ENCODE peak calls at places on chromosomes 13 and 19, in nine cellular contexts. N, P, D, V, I, Y, W, L and H are unnamed samples.

GRCh38 chr13:43036386-43037220 is 13.2 kb downstream of the DNAJC15 start:
- DNase-seq in P (no peak), D (no peak), V (no peak), Y (peak; percentile 83), L (peak; percentile 74), I (no peak), N (no peak), W (no peak), H (no peak)

GRCh38 chr13:113373811-113374485 is 10.0 kb upstream of the GRTP1 start:
- DNase-seq in L (no peak), W (no peak), Y (no peak), D (no peak), P (no peak), I (no peak), N (no peak), V (no peak), H (no peak)

GRCh38 chr13:59247166-59247565 is 916.6 kb downstream of the DIAPH3 start:
- DNase-seq in Y (no peak), V (peak; percentile 88), W (no peak), L (peak; percentile 71), I (no peak), N (no peak), D (no peak), P (no peak), H (no peak)

GRCh38 chr19:41597600-41598041 is 21.7 kb downstream of the CEACAM21 start:
- DNase-seq in V (peak; percentile 70), Y (peak; percentile 76), N (peak; percentile 55), W (no peak), L (peak; percentile 58), I (peak; percentile 81), D (peak; percentile 25), P (no peak), H (peak; percentile 85)

GRCh38 chr13:33547035-33547434 is 261.5 kb upstream of the STARD13 start:
- DNase-seq in P (no peak), W (no peak), V (no peak), Y (peak; percentile 16), I (no peak), L (no peak), N (no peak), D (no peak), H (no peak)

GRCh38 chr13:66803013-66803739 is 427.0 kb downstream of the PCDH9 start:
- DNase-seq in N (no peak), L (no peak), Y (no peak), W (no peak), P (no peak), V (peak; percentile 17), I (no peak), D (no peak), H (no peak)

GRCh38 chr19:4051175-4052101 is 15.3 kb downstream of the ZBTB7A start:
- DNase-seq in N (no peak), L (no peak), P (no peak), D (no peak), Y (no peak), I (no peak), V (peak; percentile 5), W (peak; percentile 72), H (no peak)

GRCh38 chr13:92843549-92843948 is 383.1 kb upstream of the GPC6 start:
- DNase-seq in L (no peak), W (no peak), Y (peak; percentile 73), V (no peak), N (peak; percentile 15), P (no peak), I (no peak), D (no peak), H (peak; percentile 26)

GRCh38 chr19:41218615-41219507 is at the start of gene AXL:
- DNase-seq in L (peak; percentile 82), D (peak; percentile 98), W (peak; percentile 61), N (peak; percentile 59), P (peak; percentile 75), V (no peak), Y (peak; percentile 90), I (peak; percentile 84), H (no peak)

GRCh38 chr19:5881543-5882299 is 11.4 kb upstream of the FUT5 start:
- DNase-seq in W (no peak), P (no peak), N (no peak), L (no peak), D (no peak), Y (no peak), V (no peak), I (no peak), H (no peak)

GRCh38 chr19:39402417-39403297 is 4.0 kb upstream of the ZFP36 start:
- DNase-seq in P (peak; percentile 91), D (no peak), Y (peak; percentile 98), V (peak; percentile 72), W (peak; percentile 93), N (peak; percentile 73), L (peak; percentile 97), I (peak; percentile 94), H (peak; percentile 96)

GRCh38 chr19:7200739-7201138 is 93.5 kb downstream of the INSR start:
- DNase-seq in I (no peak), D (no peak), W (no peak), Y (no peak), L (no peak), N (no peak), V (no peak), P (no peak), H (peak; percentile 42)

GRCh38 chr13:78430166-78430791 is 173.1 kb downstream of the POU4F1 start:
- DNase-seq in P (no peak), L (no peak), N (no peak), D (no peak), I (no peak), V (no peak), W (no peak), Y (no peak), H (no peak)

GRCh38 chr13:25247345-25247744 is 39.9 kb downstream of the MTMR6 start:
- DNase-seq in V (no peak), I (no peak), D (no peak), L (no peak), P (no peak), N (no peak), Y (no peak), W (no peak), H (no peak)

GRCh38 chr13:87893982-87894527 is 222.9 kb downstream of the SLITRK5 start:
- DNase-seq in V (no peak), N (no peak), I (no peak), D (no peak), Y (no peak), L (no peak), P (no peak), W (no peak), H (no peak)

GRCh38 chr19:4910594-4911273 is 1.4 kb downstream of the UHRF1 start:
- DNase-seq in N (no peak), L (peak; percentile 19), I (peak; percentile 21), W (no peak), P (no peak), Y (peak; percentile 64), V (no peak), D (no peak), H (peak; percentile 65)

DNA sequence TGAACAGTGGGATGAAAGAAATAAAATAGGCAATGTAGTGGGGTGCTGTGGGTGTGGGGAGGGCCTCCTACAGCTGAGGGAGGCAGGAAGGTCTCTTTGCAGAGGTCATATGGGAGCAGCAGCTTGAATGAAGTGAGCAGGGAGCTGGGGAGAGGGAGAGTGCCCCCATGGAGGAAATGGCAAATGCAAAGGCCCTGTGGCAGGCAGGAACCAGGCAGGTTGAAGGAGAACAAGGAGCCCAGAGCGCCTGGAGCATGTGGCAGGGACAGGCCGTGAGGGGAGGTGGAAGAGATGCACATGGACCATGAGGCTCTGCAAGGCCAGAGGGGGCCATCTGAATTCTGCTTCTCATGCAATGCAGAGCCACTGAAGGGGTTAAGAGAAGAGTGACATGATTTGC is 191.8 kb downstream of the URI1 start:
- DNase-seq in N (no peak), D (no peak), I (no peak), Y (no peak), W (peak; percentile 27), P (no peak), V (no peak), L (no peak), H (no peak)
- TF ChIP-seq CTCF in N (no peak), D (no peak), I (no peak), Y (no peak), W (no peak), P (no peak), V (no peak), L (no peak), H (no peak)

GRCh38 chr13:105997436-105998232 is 537.8 kb downstream of the EFNB2 start:
- DNase-seq in P (no peak), V (no peak), W (no peak), D (no peak), I (no peak), Y (peak; percentile 6), N (no peak), L (no peak), H (no peak)
- H3K4me3 ChIP-seq in P (no peak overlapping the region), V (no peak overlapping the region), W (no peak overlapping the region), D (no peak overlapping the region), I (no peak overlapping the region), Y (no peak overlapping the region), N (no peak overlapping the region), L (peak overlapping the region; percentile 7), H (no peak overlapping the region)

DNA sequence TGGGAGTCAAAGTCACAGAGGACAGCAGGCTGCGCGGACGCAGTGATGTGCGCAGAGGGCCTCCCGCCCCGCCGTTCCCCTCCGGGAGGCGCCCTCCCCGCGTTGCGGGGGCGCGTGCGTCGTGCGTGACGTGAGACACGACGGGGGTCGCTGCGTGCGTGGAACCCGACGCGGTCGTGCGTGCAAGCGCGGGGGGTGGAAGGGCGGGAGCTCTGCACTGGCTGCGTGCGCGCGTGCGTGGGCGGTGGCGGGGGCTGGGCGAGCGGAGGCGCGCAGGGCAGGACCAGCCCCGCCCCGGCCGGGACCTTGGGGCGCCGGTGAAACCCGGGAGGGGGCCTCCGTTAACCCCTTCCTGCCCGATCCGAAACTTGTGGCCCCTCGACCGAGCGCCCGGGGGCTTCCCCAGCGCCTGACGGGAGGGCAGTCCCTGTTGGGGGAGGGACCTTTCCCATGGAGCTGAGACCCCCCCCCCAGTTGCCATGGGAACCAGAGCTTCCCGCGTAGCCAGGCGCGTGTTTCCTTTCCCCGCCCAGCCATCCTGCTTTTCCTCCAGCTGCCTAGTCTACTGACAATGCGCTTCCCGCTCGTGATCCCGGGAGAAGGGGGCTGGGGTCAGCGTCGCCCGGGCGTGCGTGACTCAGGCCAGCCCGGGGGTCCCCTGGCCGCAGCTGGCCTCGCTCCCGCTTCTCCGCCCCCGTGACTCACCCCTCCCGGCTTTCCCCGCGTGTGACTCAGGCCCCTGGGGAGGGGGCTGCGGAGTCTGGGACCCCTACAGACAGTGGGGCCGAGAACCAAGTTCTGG is 7.3 kb upstream of the HOOK2 start:
- DNase-seq in L (peak; percentile 95), Y (peak; percentile 96), I (peak; percentile 81), N (no peak), P (no peak), D (no peak), V (peak; percentile 91), W (peak; percentile 88), H (peak; percentile 93)
- TF ChIP-seq CTCF in L (peak; percentile 38), Y (no peak), I (no peak), N (no peak), P (peak; percentile 20), D (no peak), V (peak; percentile 8), W (no peak), H (peak; percentile 8)

DNA sequence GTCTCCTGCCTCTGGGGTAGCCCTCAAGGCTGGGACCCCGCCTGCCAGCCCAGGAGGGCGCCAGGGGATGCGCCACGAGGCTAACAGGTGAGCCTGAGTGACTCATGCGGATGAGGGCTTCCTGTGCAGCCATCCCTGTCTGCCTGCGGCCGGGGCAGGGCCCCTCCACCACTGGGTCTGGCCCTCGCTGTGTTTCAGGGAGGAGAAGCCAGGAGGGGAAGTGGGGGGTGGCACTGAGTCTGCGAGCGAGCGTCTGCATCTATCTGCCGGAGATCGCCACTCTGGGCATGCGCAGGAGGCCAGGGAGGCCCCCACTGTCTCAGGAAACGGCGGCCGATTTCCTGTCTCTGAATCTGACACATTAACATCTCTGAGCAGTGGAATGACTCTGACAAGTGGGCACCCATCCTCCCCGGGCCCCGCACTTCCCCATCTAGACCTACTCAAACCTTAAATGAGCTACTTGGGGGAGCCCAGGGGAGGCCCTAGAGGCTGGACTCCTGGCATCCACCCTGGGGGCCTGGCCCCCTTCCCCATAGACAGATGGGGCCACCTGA is 19.7 kb downstream of the RFX1 start:
- DNase-seq in V (peak; percentile 92), W (peak; percentile 77), Y (peak; percentile 77), L (peak; percentile 90), N (peak; percentile 64), P (peak; percentile 67), D (no peak), I (peak; percentile 74), H (peak; percentile 98)
- H3K4me3 ChIP-seq in V (no peak overlapping the region), W (peak overlapping the region; percentile 15), Y (no peak overlapping the region), L (peak overlapping the region; percentile 28), N (no peak overlapping the region), P (peak overlapping the region; percentile 48), D (no peak overlapping the region), I (no peak overlapping the region), H (peak overlapping the region; percentile 45)